ENCODE peak calls at places on chromosomes 7 and 10, in six cellular contexts. One of them, this sample, is unnamed.

GRCh38 chr10:80315391-80315790 is 25.9 kb upstream of the MAT1A start:
- DNase-seq in MM.1S: no peak
- DNase-seq in IMR-90: no peak
- DNase-seq in mammary epithelial cell: no peak
- DNase-seq in CD4-positive, alpha-beta T cell: no peak
- DNase-seq in foreskin keratinocyte: no peak
- DNase-seq in this sample: no peak

GRCh38 chr10:132102717-132103110 is 37.0 kb downstream of the JAKMIP3 start:
- DNase-seq in foreskin keratinocyte: no peak
- DNase-seq in CD4-positive, alpha-beta T cell: no peak
- DNase-seq in MM.1S: no peak
- DNase-seq in IMR-90: no peak
- DNase-seq in mammary epithelial cell: no peak
- DNase-seq in this sample: no peak

GRCh38 chr10:133459454-133460207 is 5.9 kb downstream of the SCART1 start:
- DNase-seq in mammary epithelial cell: no peak
- DNase-seq in CD4-positive, alpha-beta T cell: no peak
- DNase-seq in IMR-90: no peak
- DNase-seq in foreskin keratinocyte: no peak
- DNase-seq in MM.1S: no peak
- DNase-seq in this sample: no peak

GRCh38 chr7:28362812-28363211 is 49.5 kb upstream of the CREB5 start:
- DNase-seq in CD4-positive, alpha-beta T cell: no peak
- DNase-seq in mammary epithelial cell: no peak
- DNase-seq in IMR-90: no peak
- DNase-seq in MM.1S: no peak
- DNase-seq in foreskin keratinocyte: no peak
- DNase-seq in this sample: no peak

GRCh38 chr7:158810846-158811245 is 18.5 kb downstream of the ESYT2 start:
- DNase-seq in CD4-positive, alpha-beta T cell: no peak
- DNase-seq in IMR-90: no peak
- DNase-seq in foreskin keratinocyte: no peak
- DNase-seq in mammary epithelial cell: no peak
- DNase-seq in MM.1S: no peak
- DNase-seq in this sample: no peak

GRCh38 chr10:75466886-75467285 is 35.5 kb downstream of the LRMDA start:
- DNase-seq in IMR-90: no peak
- DNase-seq in CD4-positive, alpha-beta T cell: no peak
- DNase-seq in mammary epithelial cell: peak; percentile 49
- DNase-seq in foreskin keratinocyte: no peak
- DNase-seq in MM.1S: no peak
- DNase-seq in this sample: peak; percentile 20

GRCh38 chr10:119803264-119803663 is 69.4 kb downstream of the MCMBP start:
- DNase-seq in foreskin keratinocyte: peak; percentile 52
- DNase-seq in mammary epithelial cell: peak; percentile 16
- DNase-seq in MM.1S: no peak
- DNase-seq in IMR-90: peak; percentile 73
- DNase-seq in CD4-positive, alpha-beta T cell: no peak
- DNase-seq in this sample: no peak

GRCh38 chr10:71314028-71314693 is 4.9 kb upstream of the SLC29A3 start:
- DNase-seq in CD4-positive, alpha-beta T cell: peak; percentile 46
- DNase-seq in mammary epithelial cell: no peak
- DNase-seq in MM.1S: peak; percentile 44
- DNase-seq in IMR-90: peak; percentile 24
- DNase-seq in foreskin keratinocyte: no peak
- DNase-seq in this sample: peak; percentile 81

GRCh38 chr7:50353894-50354595 is 49.5 kb downstream of the IKZF1 start:
- DNase-seq in mammary epithelial cell: no peak
- DNase-seq in IMR-90: no peak
- DNase-seq in CD4-positive, alpha-beta T cell: no peak
- DNase-seq in foreskin keratinocyte: no peak
- DNase-seq in MM.1S: no peak
- DNase-seq in this sample: no peak

GRCh38 chr7:28958946-28959417 is 852 bp upstream of the TRIL start:
- DNase-seq in foreskin keratinocyte: no peak
- DNase-seq in CD4-positive, alpha-beta T cell: no peak
- DNase-seq in mammary epithelial cell: no peak
- DNase-seq in IMR-90: no peak
- DNase-seq in MM.1S: no peak
- DNase-seq in this sample: no peak

GRCh38 chr10:112526906-112527305 is 79.9 kb downstream of the VTI1A start:
- DNase-seq in MM.1S: no peak
- DNase-seq in CD4-positive, alpha-beta T cell: no peak
- DNase-seq in IMR-90: no peak
- DNase-seq in foreskin keratinocyte: no peak
- DNase-seq in mammary epithelial cell: no peak
- DNase-seq in this sample: no peak

GRCh38 chr7:64098-64521 is 128.3 kb upstream of the FAM20C start:
- DNase-seq in CD4-positive, alpha-beta T cell: no peak
- DNase-seq in IMR-90: peak; percentile 74
- DNase-seq in mammary epithelial cell: peak; percentile 42
- DNase-seq in MM.1S: no peak
- DNase-seq in foreskin keratinocyte: no peak
- DNase-seq in this sample: peak; percentile 48

GRCh38 chr7:1902231-1902855 is 232.3 kb downstream of the ELFN1 start:
- DNase-seq in CD4-positive, alpha-beta T cell: no peak
- DNase-seq in IMR-90: no peak
- DNase-seq in mammary epithelial cell: no peak
- DNase-seq in MM.1S: no peak
- DNase-seq in foreskin keratinocyte: no peak
- DNase-seq in this sample: no peak

GRCh38 chr10:127899766-127900382 is 7.0 kb upstream of the PTPRE start:
- DNase-seq in mammary epithelial cell: no peak
- DNase-seq in MM.1S: no peak
- DNase-seq in foreskin keratinocyte: no peak
- DNase-seq in IMR-90: no peak
- DNase-seq in CD4-positive, alpha-beta T cell: no peak
- DNase-seq in this sample: no peak

GRCh38 chr10:11856089-11856488 is 32.9 kb downstream of the PROSER2 start:
- DNase-seq in IMR-90: no peak
- DNase-seq in CD4-positive, alpha-beta T cell: no peak
- DNase-seq in MM.1S: no peak
- DNase-seq in foreskin keratinocyte: no peak
- DNase-seq in mammary epithelial cell: no peak
- DNase-seq in this sample: no peak

GRCh38 chr10:117246997-117247667 is 6.2 kb downstream of the SLC18A2 start:
- DNase-seq in IMR-90: no peak
- DNase-seq in mammary epithelial cell: no peak
- DNase-seq in MM.1S: no peak
- DNase-seq in foreskin keratinocyte: no peak
- DNase-seq in CD4-positive, alpha-beta T cell: no peak
- DNase-seq in this sample: no peak

GRCh38 chr10:97584060-97584797 is at the start of gene HOGA1:
- DNase-seq in CD4-positive, alpha-beta T cell: no peak
- DNase-seq in mammary epithelial cell: peak; percentile 59
- DNase-seq in foreskin keratinocyte: peak; percentile 43
- DNase-seq in IMR-90: peak; percentile 55
- DNase-seq in MM.1S: no peak
- DNase-seq in this sample: peak; percentile 95

GRCh38 chr7:46566375-46566774 is 645.3 kb upstream of the IGFBP3 start:
- DNase-seq in foreskin keratinocyte: no peak
- DNase-seq in IMR-90: peak; percentile 72
- DNase-seq in CD4-positive, alpha-beta T cell: no peak
- DNase-seq in MM.1S: no peak
- DNase-seq in mammary epithelial cell: no peak
- DNase-seq in this sample: no peak
- H3K27ac ChIP-seq in foreskin keratinocyte: peak overlapping the region; percentile 74
- H3K27ac ChIP-seq in IMR-90: no peak overlapping the region
- H3K27ac ChIP-seq in CD4-positive, alpha-beta T cell: no peak overlapping the region
- H3K27ac ChIP-seq in MM.1S: no peak overlapping the region
- H3K27ac ChIP-seq in mammary epithelial cell: no peak overlapping the region
- H3K27ac ChIP-seq in this sample: no peak overlapping the region

DNA sequence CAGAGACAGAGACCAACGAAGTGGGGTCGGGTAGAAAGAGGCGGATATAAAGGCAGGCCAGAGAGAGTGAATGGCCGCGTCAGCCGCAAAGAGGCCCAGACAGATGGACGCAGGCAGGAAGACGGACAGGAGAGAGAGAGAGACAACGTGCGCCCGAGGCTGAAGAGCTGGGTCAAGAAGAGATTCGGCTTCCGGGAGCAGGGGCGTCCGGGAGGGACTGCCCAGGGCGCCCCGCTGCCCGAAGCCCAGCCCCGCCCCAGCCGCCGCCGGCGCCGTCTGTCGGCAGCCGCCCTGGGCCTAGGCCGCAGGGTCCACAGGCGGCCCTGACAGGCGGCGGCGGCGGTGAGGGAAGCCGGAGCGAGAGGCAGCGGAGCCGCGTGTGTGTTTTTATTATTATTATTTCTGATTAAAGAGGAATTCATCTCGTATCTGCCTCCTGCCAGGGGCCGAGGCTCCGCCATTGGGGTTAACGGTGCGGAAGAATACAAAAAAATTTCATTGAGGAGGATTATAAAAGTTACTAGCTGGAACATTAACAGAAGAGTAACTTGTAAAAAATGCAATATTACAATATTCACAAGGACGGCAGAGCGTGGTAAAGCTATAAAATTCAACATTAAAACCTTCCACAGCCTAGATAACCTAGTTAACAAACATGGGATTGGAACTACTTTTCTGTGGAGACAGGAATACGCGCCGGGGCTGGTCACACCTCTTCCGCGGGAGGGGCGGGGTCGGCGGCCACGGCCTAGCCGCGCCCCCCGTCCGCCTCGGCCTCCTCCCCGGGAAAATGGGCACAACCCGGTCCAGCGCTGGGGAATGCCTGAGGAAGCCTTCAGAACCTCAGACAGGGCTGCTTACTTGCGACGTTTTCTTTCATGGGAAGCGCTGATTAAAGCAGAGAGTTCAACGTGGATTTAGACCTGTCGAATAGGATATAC is 29.7 kb upstream of the PAX2 start:
- DNase-seq in IMR-90: no peak
- DNase-seq in CD4-positive, alpha-beta T cell: no peak
- DNase-seq in MM.1S: no peak
- DNase-seq in foreskin keratinocyte: no peak
- DNase-seq in mammary epithelial cell: no peak
- DNase-seq in this sample: no peak
- TF ChIP-seq CTCF in IMR-90: no peak
- TF ChIP-seq CTCF in CD4-positive, alpha-beta T cell: no peak
- TF ChIP-seq CTCF in MM.1S: no peak
- TF ChIP-seq CTCF in foreskin keratinocyte: no peak
- TF ChIP-seq CTCF in mammary epithelial cell: no peak
- TF ChIP-seq CTCF in this sample: no peak

GRCh38 chr10:93476756-93477155 is 5.4 kb downstream of the MYOF start:
- DNase-seq in foreskin keratinocyte: no peak
- DNase-seq in CD4-positive, alpha-beta T cell: no peak
- DNase-seq in mammary epithelial cell: no peak
- DNase-seq in IMR-90: no peak
- DNase-seq in MM.1S: no peak
- DNase-seq in this sample: no peak
- H3K27ac ChIP-seq in foreskin keratinocyte: peak overlapping the region; percentile 63
- H3K27ac ChIP-seq in CD4-positive, alpha-beta T cell: no peak overlapping the region
- H3K27ac ChIP-seq in mammary epithelial cell: peak overlapping the region; percentile 92
- H3K27ac ChIP-seq in IMR-90: no peak overlapping the region
- H3K27ac ChIP-seq in MM.1S: no peak overlapping the region
- H3K27ac ChIP-seq in this sample: peak overlapping the region; percentile 78

GRCh38 chr7:142420554-142421362 is 162.9 kb upstream of the PRSS58 start:
- DNase-seq in IMR-90: peak; percentile 57
- DNase-seq in foreskin keratinocyte: no peak
- DNase-seq in mammary epithelial cell: peak; percentile 14
- DNase-seq in MM.1S: peak; percentile 74
- DNase-seq in CD4-positive, alpha-beta T cell: no peak
- DNase-seq in this sample: no peak
- TF ChIP-seq CTCF in IMR-90: peak; percentile 76
- TF ChIP-seq CTCF in foreskin keratinocyte: peak; percentile 55
- TF ChIP-seq CTCF in mammary epithelial cell: no peak
- TF ChIP-seq CTCF in MM.1S: peak; percentile 76
- TF ChIP-seq CTCF in CD4-positive, alpha-beta T cell: no peak
- TF ChIP-seq CTCF in this sample: no peak

GRCh38 chr7:17299477-17299991 is 1.1 kb downstream of the AHR start:
- DNase-seq in MM.1S: peak; percentile 34
- DNase-seq in CD4-positive, alpha-beta T cell: no peak
- DNase-seq in mammary epithelial cell: peak; percentile 51
- DNase-seq in IMR-90: peak; percentile 24
- DNase-seq in foreskin keratinocyte: peak; percentile 31
- DNase-seq in this sample: peak; percentile 4

GRCh38 chr7:17300012-17300411 is 1.6 kb downstream of the AHR start:
- DNase-seq in CD4-positive, alpha-beta T cell: no peak
- DNase-seq in foreskin keratinocyte: no peak
- DNase-seq in mammary epithelial cell: peak; percentile 16
- DNase-seq in MM.1S: no peak
- DNase-seq in IMR-90: no peak
- DNase-seq in this sample: no peak

GRCh38 chr7:17297243-17297642 is 1.2 kb upstream of the AHR start:
- DNase-seq in MM.1S: no peak
- DNase-seq in CD4-positive, alpha-beta T cell: no peak
- DNase-seq in mammary epithelial cell: no peak
- DNase-seq in foreskin keratinocyte: no peak
- DNase-seq in IMR-90: no peak
- DNase-seq in this sample: no peak

GRCh38 chr7:17298840-17299476 is 506 bp downstream of the AHR start:
- DNase-seq in IMR-90: peak; percentile 12
- DNase-seq in mammary epithelial cell: peak; percentile 53
- DNase-seq in CD4-positive, alpha-beta T cell: peak; percentile 48
- DNase-seq in foreskin keratinocyte: peak; percentile 15
- DNase-seq in MM.1S: peak; percentile 56
- DNase-seq in this sample: peak; percentile 44

DNA sequence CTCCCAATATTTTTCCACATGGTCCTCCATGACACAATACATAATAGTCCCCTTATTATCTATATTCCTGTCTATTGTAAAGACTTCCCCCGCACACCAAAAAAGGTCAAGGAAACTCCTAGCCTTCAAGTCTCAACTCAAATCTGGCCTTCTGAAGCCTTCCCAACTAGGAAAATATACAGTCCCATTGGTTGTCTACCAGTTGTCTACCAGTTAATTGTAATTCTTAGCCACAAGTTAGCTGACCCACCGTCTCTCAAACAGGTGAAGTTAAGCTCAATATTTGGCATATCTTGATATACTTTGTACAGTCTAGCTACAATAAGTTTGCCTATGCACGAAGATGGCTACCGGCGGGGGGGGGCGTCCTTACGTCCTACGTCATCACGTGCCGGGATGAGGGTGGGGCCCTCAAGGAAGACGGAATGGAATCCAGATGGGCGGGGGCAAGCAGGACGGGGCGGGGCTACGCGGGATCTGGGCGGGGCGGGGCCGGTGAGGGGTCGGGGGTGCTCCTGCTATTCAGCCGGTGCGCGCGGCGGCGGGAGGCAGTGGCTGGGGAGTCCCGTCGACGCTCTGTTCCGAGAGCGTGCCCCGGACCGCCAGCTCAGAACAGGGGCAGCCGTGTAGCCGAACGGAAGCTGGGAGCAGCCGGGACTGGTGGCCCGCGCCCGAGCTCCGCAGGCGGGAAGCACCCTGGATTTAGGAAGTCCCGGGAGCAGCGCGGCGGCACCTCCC is at the start of gene AHR:
- DNase-seq in mammary epithelial cell: peak; percentile 87
- DNase-seq in foreskin keratinocyte: peak; percentile 61
- DNase-seq in MM.1S: peak; percentile 94
- DNase-seq in IMR-90: peak; percentile 95
- DNase-seq in CD4-positive, alpha-beta T cell: peak; percentile 84
- DNase-seq in this sample: peak; percentile 96
- H3K27ac ChIP-seq in mammary epithelial cell: peak within 1 kb of the TSS; percentile 90
- H3K27ac ChIP-seq in foreskin keratinocyte: peak within 1 kb of the TSS; percentile 73
- H3K27ac ChIP-seq in MM.1S: peak within 1 kb of the TSS; percentile 70
- H3K27ac ChIP-seq in IMR-90: peak within 1 kb of the TSS; percentile 77
- H3K27ac ChIP-seq in CD4-positive, alpha-beta T cell: peak within 1 kb of the TSS; percentile 91
- H3K27ac ChIP-seq in this sample: peak within 1 kb of the TSS; percentile 94

GRCh38 chr10:61478621-61479312 is 25.6 kb upstream of the TMEM26 start:
- DNase-seq in mammary epithelial cell: no peak
- DNase-seq in IMR-90: no peak
- DNase-seq in MM.1S: no peak
- DNase-seq in CD4-positive, alpha-beta T cell: no peak
- DNase-seq in foreskin keratinocyte: no peak
- DNase-seq in this sample: no peak
- TF ChIP-seq CTCF in mammary epithelial cell: no peak
- TF ChIP-seq CTCF in IMR-90: no peak
- TF ChIP-seq CTCF in MM.1S: no peak
- TF ChIP-seq CTCF in CD4-positive, alpha-beta T cell: no peak
- TF ChIP-seq CTCF in foreskin keratinocyte: peak; percentile 24
- TF ChIP-seq CTCF in this sample: no peak